ENCODE peak calls at places on chromosomes 12 and 14, in seven cellular contexts. Y is GM23338; G is CD8-positive, alpha-beta T cell; U is cardiac fibroblast; B is AG04449; T is psoas muscle; M is GM06990. X is an unnamed sample.

GRCh38 chr14:92315050-92315785 is 7.7 kb upstream of the SLC24A4 start:
- DNase-seq in Y (no peak), G (no peak), U (no peak), B (no peak), T (peak; percentile 58), M (no peak), X (no peak)

GRCh38 chr14:91143862-91144261 is 30.0 kb downstream of the DGLUCY start:
- DNase-seq in Y (no peak), G (no peak), U (peak; percentile 18), B (no peak), T (no peak), M (no peak), X (no peak)

GRCh38 chr12:42725839-42726238 is 136.3 kb upstream of the PRICKLE1 start:
- DNase-seq in Y (no peak), G (no peak), U (peak; percentile 91), B (peak; percentile 38), T (no peak), M (no peak), X (no peak)

GRCh38 chr12:102388469-102388868 is 91.9 kb downstream of the IGF1 start:
- DNase-seq in Y (no peak), G (no peak), U (no peak), B (no peak), T (no peak), M (no peak), X (no peak)

GRCh38 chr14:96581902-96582640 is 79.9 kb downstream of the PAPOLA start:
- DNase-seq in Y (peak; percentile 52), G (no peak), U (no peak), B (no peak), T (no peak), M (no peak), X (no peak)

GRCh38 chr12:49870501-49871262 is 27.8 kb upstream of the BCDIN3D start:
- DNase-seq in Y (no peak), G (no peak), U (no peak), B (no peak), T (no peak), M (no peak), X (no peak)

GRCh38 chr12:130139541-130139940 is 22.7 kb upstream of the FZD10 start:
- DNase-seq in Y (no peak), G (no peak), U (no peak), B (no peak), T (no peak), M (no peak), X (no peak)

GRCh38 chr12:95809000-95809680 is 18.6 kb upstream of the NTN4 start:
- DNase-seq in Y (no peak), G (no peak), U (no peak), B (no peak), T (no peak), M (no peak), X (no peak)

GRCh38 chr14:85934123-85934885 is 404.4 kb downstream of the FLRT2 start:
- DNase-seq in Y (peak; percentile 9), G (peak; percentile 68), U (peak; percentile 39), B (no peak), T (no peak), M (no peak), X (peak; percentile 81)

GRCh38 chr14:102805454-102805891 is 28.2 kb downstream of the TRAF3 start:
- DNase-seq in Y (no peak), G (peak; percentile 34), U (peak; percentile 52), B (no peak), T (no peak), M (no peak), X (peak; percentile 65)

GRCh38 chr14:102806447-102806846 is 29.2 kb downstream of the TRAF3 start:
- DNase-seq in Y (no peak), G (no peak), U (no peak), B (no peak), T (no peak), M (no peak), X (no peak)

GRCh38 chr14:102803139-102803538 is 25.9 kb downstream of the TRAF3 start:
- DNase-seq in Y (no peak), G (no peak), U (no peak), B (no peak), T (no peak), M (no peak), X (no peak)

GRCh38 chr14:102804858-102805257 is 27.6 kb downstream of the TRAF3 start:
- DNase-seq in Y (no peak), G (no peak), U (no peak), B (no peak), T (no peak), M (no peak), X (no peak)

DNA sequence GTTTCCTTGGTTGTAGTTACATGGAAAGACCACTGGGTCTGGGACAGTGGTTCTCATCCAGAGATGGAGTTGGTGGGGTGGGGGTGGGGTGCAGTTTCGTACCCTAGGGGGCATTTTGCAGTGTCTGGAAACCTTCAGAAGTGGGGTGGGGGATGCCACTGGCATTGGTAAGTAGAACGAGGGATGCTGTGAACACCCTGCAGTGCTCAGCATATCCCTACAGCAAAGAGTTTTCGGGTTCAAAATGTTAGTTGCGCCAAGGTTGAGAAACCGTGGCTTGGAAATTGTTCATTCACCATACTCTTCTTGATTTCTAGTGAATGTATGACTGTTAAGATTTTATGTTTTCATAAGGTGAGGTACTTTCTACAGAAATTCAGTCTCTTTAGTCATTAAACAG is 28.7 kb downstream of the TRAF3 start:
- DNase-seq in Y (no peak), G (no peak), U (no peak), B (no peak), T (no peak), M (no peak), X (no peak)
- TF ChIP-seq CTCF in Y (peak; percentile 3), G (no peak), U (peak; percentile 15), B (no peak), T (no peak), M (no peak), X (no peak)

GRCh38 chr12:83710851-83711250 is 1024.1 kb downstream of the TMTC2 start:
- DNase-seq in Y (no peak), G (no peak), U (no peak), B (no peak), T (no peak), M (no peak), X (no peak)
- H3K4me3 ChIP-seq in Y (no peak overlapping the region), G (no peak overlapping the region), U (no peak overlapping the region), B (no peak overlapping the region), T (no peak overlapping the region), M (no peak overlapping the region), X (no peak overlapping the region)

GRCh38 chr12:2360630-2361170 is 307.9 kb downstream of the CACNA1C start:
- DNase-seq in Y (no peak), G (no peak), U (no peak), B (no peak), T (no peak), M (no peak), X (no peak)
- TF ChIP-seq CTCF in Y (no peak), G (no peak), U (no peak), B (no peak), T (no peak), M (no peak), X (no peak)

GRCh38 chr14:68786491-68787234 is 6.2 kb downstream of the ZFP36L1 start:
- DNase-seq in Y (peak; percentile 62), G (no peak), U (peak; percentile 92), B (no peak), T (no peak), M (no peak), X (peak; percentile 57)

GRCh38 chr14:68785817-68786490 is 6.9 kb downstream of the ZFP36L1 start:
- DNase-seq in Y (peak; percentile 24), G (peak; percentile 72), U (peak; percentile 88), B (no peak), T (no peak), M (no peak), X (peak; percentile 50)

GRCh38 chr14:68788275-68789001 is 4.4 kb downstream of the ZFP36L1 start:
- DNase-seq in Y (no peak), G (no peak), U (peak; percentile 49), B (no peak), T (no peak), M (no peak), X (no peak)

GRCh38 chr14:68789002-68789797 is 3.7 kb downstream of the ZFP36L1 start:
- DNase-seq in Y (peak; percentile 71), G (peak; percentile 93), U (peak; percentile 77), B (no peak), T (peak; percentile 88), M (peak; percentile 72), X (peak; percentile 85)

GRCh38 chr14:68787235-68787727 is 5.6 kb downstream of the ZFP36L1 start:
- DNase-seq in Y (peak; percentile 57), G (peak; percentile 48), U (no peak), B (no peak), T (no peak), M (no peak), X (peak; percentile 38)
- H3K4me3 ChIP-seq in Y (no peak overlapping the region), G (peak overlapping the region; percentile 9), U (peak overlapping the region; percentile 15), B (no peak overlapping the region), T (peak overlapping the region; percentile 91), M (no peak overlapping the region), X (no peak overlapping the region)

DNA sequence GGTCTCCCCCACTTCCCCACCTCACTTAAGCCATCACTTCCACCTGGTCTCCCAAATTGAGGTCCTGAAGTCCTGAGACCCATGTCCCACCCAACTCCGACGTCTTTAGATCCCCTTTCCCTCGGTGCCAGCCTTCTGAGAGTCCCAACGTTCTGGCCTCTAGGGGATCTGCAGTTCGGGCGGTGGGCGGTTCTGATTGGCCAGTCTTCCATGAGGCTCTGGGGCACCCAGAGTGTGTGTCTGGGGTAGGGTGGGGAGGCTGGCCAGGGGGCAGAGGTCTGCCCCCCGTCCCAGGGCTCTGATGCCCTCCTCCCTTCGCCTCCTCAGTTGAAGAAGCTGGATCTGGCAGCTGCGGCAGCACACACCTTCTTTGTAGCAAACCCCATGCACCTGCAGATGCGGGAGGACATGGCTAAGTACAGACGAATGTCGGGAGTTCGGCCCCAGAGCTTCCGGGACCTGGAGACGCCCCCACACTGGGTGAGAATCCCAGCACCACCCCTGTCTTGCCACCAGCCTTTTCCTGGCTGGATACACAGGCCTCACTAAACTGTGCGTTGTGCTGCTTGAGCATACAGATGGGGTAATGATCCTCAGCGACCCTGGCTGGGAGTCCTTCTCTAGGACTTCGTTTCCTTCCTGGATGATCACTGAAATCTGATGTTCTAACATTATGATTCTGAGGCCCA is 1.5 kb downstream of the P3H3 start:
- DNase-seq in Y (no peak), G (no peak), U (no peak), B (no peak), T (no peak), M (no peak), X (no peak)
- TF ChIP-seq CTCF in Y (no peak), G (no peak), U (peak; percentile 20), B (peak; percentile 14), T (no peak), M (no peak), X (no peak)

DNA sequence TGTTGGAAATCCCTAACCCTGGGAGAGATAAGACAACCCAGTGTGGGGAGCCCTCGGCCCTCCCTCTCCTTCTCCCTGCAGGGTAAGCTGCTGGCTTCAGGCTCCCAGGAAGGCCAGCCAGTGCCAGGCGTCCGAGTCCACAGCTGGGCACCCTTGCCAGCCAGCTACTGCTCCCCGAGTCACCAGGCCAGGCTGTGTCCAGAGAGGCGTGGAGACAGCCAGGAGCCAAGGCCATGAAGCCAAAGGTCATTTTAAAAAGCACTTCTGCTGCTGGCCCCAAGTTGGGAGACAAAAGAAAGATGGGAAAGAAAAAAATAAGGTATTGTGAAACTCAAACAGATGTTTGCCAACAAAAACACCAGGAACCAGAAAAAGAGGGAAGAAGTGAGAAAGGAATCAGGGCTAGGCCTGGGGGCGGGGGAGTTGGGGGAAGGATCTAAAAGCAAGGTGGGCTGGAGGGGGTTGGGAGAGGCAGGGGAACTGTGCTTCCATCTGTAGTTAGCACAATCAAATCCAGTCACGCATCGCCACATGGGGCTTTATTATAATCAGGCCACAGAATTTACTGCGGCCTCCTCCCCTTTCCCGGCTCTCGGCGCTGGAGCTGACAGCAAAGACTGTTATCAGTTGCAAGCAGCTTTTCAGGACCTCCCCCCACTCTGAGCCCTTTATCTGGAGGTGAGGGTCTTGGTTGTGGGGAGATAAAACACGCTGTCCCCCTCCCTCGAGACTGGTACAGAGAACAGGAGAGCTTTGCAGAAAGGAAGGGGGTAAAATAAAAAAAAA is 33.5 kb downstream of the RBM19 start:
- DNase-seq in Y (peak; percentile 16), G (no peak), U (peak; percentile 32), B (no peak), T (peak; percentile 30), M (no peak), X (no peak)
- H3K4me3 ChIP-seq in Y (no peak overlapping the region), G (no peak overlapping the region), U (no peak overlapping the region), B (no peak overlapping the region), T (no peak overlapping the region), M (no peak overlapping the region), X (no peak overlapping the region)

X was measured in GM12865.